ENCODE peak calls at places on chromosome 2, in ten cellular contexts. O, A, Y, X, I, P, F, V, C and G are unnamed samples.

GRCh38 chr2:126482582-126483464 is 173.1 kb upstream of the GYPC start:
- DNase-seq in X (no peak), P (peak), C (no peak), F (no peak), A (no peak), V (no peak), O (no peak), I (no peak), Y (no peak), G (no peak)

GRCh38 chr2:27126252-27126710 is 2.7 kb downstream of the ABHD1 start:
- DNase-seq in P (no peak), V (no peak), F (no peak), I (no peak), O (no peak), C (no peak), Y (no peak), X (no peak), A (no peak), G (no peak)

GRCh38 chr2:165357758-165358157 is 111.7 kb upstream of the CSRNP3 start:
- DNase-seq in C (no peak), V (no peak), Y (no peak), O (no peak), I (no peak), A (no peak), P (no peak), X (no peak), F (no peak), G (no peak)

GRCh38 chr2:236944561-236944960 is 141.1 kb upstream of the COPS8 start:
- DNase-seq in F (no peak), P (peak), I (no peak), C (no peak), A (no peak), Y (no peak), V (no peak), O (no peak), X (no peak), G (no peak)

GRCh38 chr2:60708630-60709320 is 47.3 kb upstream of the PAPOLG start:
- DNase-seq in I (no peak), C (no peak), O (no peak), Y (no peak), P (no peak), F (no peak), X (no peak), V (no peak), A (no peak), G (no peak)

GRCh38 chr2:171723724-171724683 is 36.7 kb downstream of the DYNC1I2 start:
- DNase-seq in X (no peak), P (no peak), V (peak), C (no peak), F (peak), A (no peak), Y (no peak), I (no peak), O (no peak), G (no peak)

GRCh38 chr2:172253190-172254052 is 150.7 kb upstream of the DLX2 start:
- DNase-seq in A (no peak), F (peak), I (peak), P (no peak), O (peak), Y (peak), C (no peak), X (peak), V (no peak), G (peak)

GRCh38 chr2:100603945-100604633 is 41.3 kb downstream of the PDCL3 start:
- DNase-seq in P (no peak), C (peak), O (no peak), F (no peak), I (no peak), Y (no peak), A (no peak), V (no peak), X (no peak), G (no peak)

GRCh38 chr2:38160517-38160916 is 84.6 kb upstream of the CYP1B1 start:
- DNase-seq in V (no peak), X (no peak), Y (no peak), I (no peak), F (no peak), A (no peak), P (no peak), C (no peak), O (no peak), G (no peak)

GRCh38 chr2:197102202-197102601 is 175.7 kb upstream of the PGAP1 start:
- DNase-seq in Y (no peak), F (no peak), X (no peak), P (no peak), A (no peak), V (no peak), O (no peak), C (no peak), I (no peak), G (no peak)

GRCh38 chr2:98806266-98806697 is 75.3 kb upstream of the MGAT4A start:
- DNase-seq in P (no peak), F (peak), V (no peak), O (no peak), I (peak), Y (no peak), A (no peak), X (no peak), C (peak), G (no peak)

GRCh38 chr2:27039426-27039825 is 6.7 kb downstream of the TMEM214 start:
- DNase-seq in V (no peak), P (no peak), Y (no peak), X (no peak), I (no peak), A (no peak), F (no peak), C (no peak), O (no peak), G (no peak)

GRCh38 chr2:205593891-205594290 is 88.4 kb upstream of the NRP2 start:
- DNase-seq in C (no peak), A (no peak), I (no peak), O (no peak), V (no peak), X (no peak), F (no peak), P (no peak), Y (no peak), G (no peak)

GRCh38 chr2:24354899-24355298 is 5.4 kb downstream of the ITSN2 start:
- DNase-seq in P (no peak), I (no peak), Y (peak), X (no peak), F (no peak), O (no peak), C (no peak), A (no peak), V (no peak), G (no peak)